ENCODE peak calls at places on chromosomes 1 and 21, in eight cellular contexts. One of them, this sample, is unnamed.

GRCh38 chr21:45994738-45995685 is 13.4 kb downstream of the COL6A1 start:
- DNase-seq in activated naive CD4-positive, alpha-beta T cell treated with anti-CD3 and anti-CD28 coated beads, Interleukin-2, amount 10 ng/mL, durations not matched to agents 7 days and 5 days: peak; percentile 16
- DNase-seq in stimulated activated CD4-positive, alpha-beta T cell treated with anti-CD3 and anti-CD28 coated beads, Interleukin-12 subunit alpha, Interleukin-12 subunit beta, amount 100 ng/mL, for 24 hours: no peak
- DNase-seq in endodermal cell: peak; percentile 39
- DNase-seq in CD8-positive, alpha-beta T cell: no peak
- DNase-seq in AG09309: no peak
- DNase-seq in stimulated activated CD8-positive, alpha-beta memory T cell treated with anti-CD3 and anti-CD28 coated beads, Interleukin-2, amount 100 ng/mL, for 1 hour: no peak
- DNase-seq in T-cell: no peak
- DNase-seq in this sample: no peak

GRCh38 chr1:26959722-26960624 is at the start of gene KDF1:
- DNase-seq in activated naive CD4-positive, alpha-beta T cell treated with anti-CD3 and anti-CD28 coated beads, Interleukin-2, amount 10 ng/mL, durations not matched to agents 7 days and 5 days: peak; percentile 69
- DNase-seq in stimulated activated CD4-positive, alpha-beta T cell treated with anti-CD3 and anti-CD28 coated beads, Interleukin-12 subunit alpha, Interleukin-12 subunit beta, amount 100 ng/mL, for 24 hours: no peak
- DNase-seq in endodermal cell: peak; percentile 96
- DNase-seq in CD8-positive, alpha-beta T cell: peak; percentile 59
- DNase-seq in AG09309: no peak
- DNase-seq in stimulated activated CD8-positive, alpha-beta memory T cell treated with anti-CD3 and anti-CD28 coated beads, Interleukin-2, amount 100 ng/mL, for 1 hour: peak; percentile 23
- DNase-seq in T-cell: peak; percentile 52
- DNase-seq in this sample: peak; percentile 18

GRCh38 chr1:29668761-29669487 is 432.6 kb downstream of the PTPRU start:
- DNase-seq in activated naive CD4-positive, alpha-beta T cell treated with anti-CD3 and anti-CD28 coated beads, Interleukin-2, amount 10 ng/mL, durations not matched to agents 7 days and 5 days: no peak
- DNase-seq in stimulated activated CD4-positive, alpha-beta T cell treated with anti-CD3 and anti-CD28 coated beads, Interleukin-12 subunit alpha, Interleukin-12 subunit beta, amount 100 ng/mL, for 24 hours: no peak
- DNase-seq in endodermal cell: peak; percentile 19
- DNase-seq in CD8-positive, alpha-beta T cell: no peak
- DNase-seq in AG09309: no peak
- DNase-seq in stimulated activated CD8-positive, alpha-beta memory T cell treated with anti-CD3 and anti-CD28 coated beads, Interleukin-2, amount 100 ng/mL, for 1 hour: no peak
- DNase-seq in T-cell: no peak
- DNase-seq in this sample: no peak

GRCh38 chr1:51313268-51313852 is 17.0 kb downstream of the TTC39A start:
- DNase-seq in activated naive CD4-positive, alpha-beta T cell treated with anti-CD3 and anti-CD28 coated beads, Interleukin-2, amount 10 ng/mL, durations not matched to agents 7 days and 5 days: no peak
- DNase-seq in stimulated activated CD4-positive, alpha-beta T cell treated with anti-CD3 and anti-CD28 coated beads, Interleukin-12 subunit alpha, Interleukin-12 subunit beta, amount 100 ng/mL, for 24 hours: no peak
- DNase-seq in endodermal cell: peak; percentile 84
- DNase-seq in CD8-positive, alpha-beta T cell: no peak
- DNase-seq in AG09309: no peak
- DNase-seq in stimulated activated CD8-positive, alpha-beta memory T cell treated with anti-CD3 and anti-CD28 coated beads, Interleukin-2, amount 100 ng/mL, for 1 hour: no peak
- DNase-seq in T-cell: no peak
- DNase-seq in this sample: no peak

GRCh38 chr1:19981507-19982312 is 2.3 kb upstream of the PLA2G2A start:
- DNase-seq in activated naive CD4-positive, alpha-beta T cell treated with anti-CD3 and anti-CD28 coated beads, Interleukin-2, amount 10 ng/mL, durations not matched to agents 7 days and 5 days: no peak
- DNase-seq in stimulated activated CD4-positive, alpha-beta T cell treated with anti-CD3 and anti-CD28 coated beads, Interleukin-12 subunit alpha, Interleukin-12 subunit beta, amount 100 ng/mL, for 24 hours: no peak
- DNase-seq in endodermal cell: no peak
- DNase-seq in CD8-positive, alpha-beta T cell: no peak
- DNase-seq in AG09309: no peak
- DNase-seq in stimulated activated CD8-positive, alpha-beta memory T cell treated with anti-CD3 and anti-CD28 coated beads, Interleukin-2, amount 100 ng/mL, for 1 hour: no peak
- DNase-seq in T-cell: no peak
- DNase-seq in this sample: no peak

GRCh38 chr1:3306583-3307285 is 147.7 kb upstream of the ARHGEF16 start:
- DNase-seq in activated naive CD4-positive, alpha-beta T cell treated with anti-CD3 and anti-CD28 coated beads, Interleukin-2, amount 10 ng/mL, durations not matched to agents 7 days and 5 days: no peak
- DNase-seq in stimulated activated CD4-positive, alpha-beta T cell treated with anti-CD3 and anti-CD28 coated beads, Interleukin-12 subunit alpha, Interleukin-12 subunit beta, amount 100 ng/mL, for 24 hours: no peak
- DNase-seq in endodermal cell: no peak
- DNase-seq in CD8-positive, alpha-beta T cell: no peak
- DNase-seq in AG09309: peak; percentile 86
- DNase-seq in stimulated activated CD8-positive, alpha-beta memory T cell treated with anti-CD3 and anti-CD28 coated beads, Interleukin-2, amount 100 ng/mL, for 1 hour: no peak
- DNase-seq in T-cell: no peak
- DNase-seq in this sample: no peak

GRCh38 chr21:38493549-38494253 is 4.6 kb downstream of the ERG start:
- DNase-seq in activated naive CD4-positive, alpha-beta T cell treated with anti-CD3 and anti-CD28 coated beads, Interleukin-2, amount 10 ng/mL, durations not matched to agents 7 days and 5 days: no peak
- DNase-seq in stimulated activated CD4-positive, alpha-beta T cell treated with anti-CD3 and anti-CD28 coated beads, Interleukin-12 subunit alpha, Interleukin-12 subunit beta, amount 100 ng/mL, for 24 hours: no peak
- DNase-seq in endodermal cell: no peak
- DNase-seq in CD8-positive, alpha-beta T cell: no peak
- DNase-seq in AG09309: no peak
- DNase-seq in stimulated activated CD8-positive, alpha-beta memory T cell treated with anti-CD3 and anti-CD28 coated beads, Interleukin-2, amount 100 ng/mL, for 1 hour: no peak
- DNase-seq in T-cell: no peak
- DNase-seq in this sample: no peak

GRCh38 chr1:101205457-101205856 is 31.4 kb upstream of the S1PR1 start:
- DNase-seq in activated naive CD4-positive, alpha-beta T cell treated with anti-CD3 and anti-CD28 coated beads, Interleukin-2, amount 10 ng/mL, durations not matched to agents 7 days and 5 days: no peak
- DNase-seq in stimulated activated CD4-positive, alpha-beta T cell treated with anti-CD3 and anti-CD28 coated beads, Interleukin-12 subunit alpha, Interleukin-12 subunit beta, amount 100 ng/mL, for 24 hours: no peak
- DNase-seq in endodermal cell: no peak
- DNase-seq in CD8-positive, alpha-beta T cell: no peak
- DNase-seq in AG09309: no peak
- DNase-seq in stimulated activated CD8-positive, alpha-beta memory T cell treated with anti-CD3 and anti-CD28 coated beads, Interleukin-2, amount 100 ng/mL, for 1 hour: no peak
- DNase-seq in T-cell: no peak
- DNase-seq in this sample: no peak

GRCh38 chr1:117616967-117617366 is 11.1 kb downstream of the TENT5C start:
- DNase-seq in activated naive CD4-positive, alpha-beta T cell treated with anti-CD3 and anti-CD28 coated beads, Interleukin-2, amount 10 ng/mL, durations not matched to agents 7 days and 5 days: no peak
- DNase-seq in stimulated activated CD4-positive, alpha-beta T cell treated with anti-CD3 and anti-CD28 coated beads, Interleukin-12 subunit alpha, Interleukin-12 subunit beta, amount 100 ng/mL, for 24 hours: no peak
- DNase-seq in endodermal cell: peak; percentile 2
- DNase-seq in CD8-positive, alpha-beta T cell: no peak
- DNase-seq in AG09309: no peak
- DNase-seq in stimulated activated CD8-positive, alpha-beta memory T cell treated with anti-CD3 and anti-CD28 coated beads, Interleukin-2, amount 100 ng/mL, for 1 hour: no peak
- DNase-seq in T-cell: no peak
- DNase-seq in this sample: no peak

GRCh38 chr1:212504171-212504803 is 71.6 kb downstream of the NENF start:
- DNase-seq in activated naive CD4-positive, alpha-beta T cell treated with anti-CD3 and anti-CD28 coated beads, Interleukin-2, amount 10 ng/mL, durations not matched to agents 7 days and 5 days: no peak
- DNase-seq in stimulated activated CD4-positive, alpha-beta T cell treated with anti-CD3 and anti-CD28 coated beads, Interleukin-12 subunit alpha, Interleukin-12 subunit beta, amount 100 ng/mL, for 24 hours: no peak
- DNase-seq in endodermal cell: no peak
- DNase-seq in CD8-positive, alpha-beta T cell: no peak
- DNase-seq in AG09309: no peak
- DNase-seq in stimulated activated CD8-positive, alpha-beta memory T cell treated with anti-CD3 and anti-CD28 coated beads, Interleukin-2, amount 100 ng/mL, for 1 hour: no peak
- DNase-seq in T-cell: no peak
- DNase-seq in this sample: no peak

GRCh38 chr1:38992450-38993111 is 1.5 kb downstream of the AKIRIN1 start:
- DNase-seq in activated naive CD4-positive, alpha-beta T cell treated with anti-CD3 and anti-CD28 coated beads, Interleukin-2, amount 10 ng/mL, durations not matched to agents 7 days and 5 days: no peak
- DNase-seq in stimulated activated CD4-positive, alpha-beta T cell treated with anti-CD3 and anti-CD28 coated beads, Interleukin-12 subunit alpha, Interleukin-12 subunit beta, amount 100 ng/mL, for 24 hours: no peak
- DNase-seq in endodermal cell: no peak
- DNase-seq in CD8-positive, alpha-beta T cell: no peak
- DNase-seq in AG09309: no peak
- DNase-seq in stimulated activated CD8-positive, alpha-beta memory T cell treated with anti-CD3 and anti-CD28 coated beads, Interleukin-2, amount 100 ng/mL, for 1 hour: no peak
- DNase-seq in T-cell: no peak
- DNase-seq in this sample: no peak

GRCh38 chr1:32775640-32776337 is 41.4 kb downstream of the YARS1 start:
- DNase-seq in activated naive CD4-positive, alpha-beta T cell treated with anti-CD3 and anti-CD28 coated beads, Interleukin-2, amount 10 ng/mL, durations not matched to agents 7 days and 5 days: no peak
- DNase-seq in stimulated activated CD4-positive, alpha-beta T cell treated with anti-CD3 and anti-CD28 coated beads, Interleukin-12 subunit alpha, Interleukin-12 subunit beta, amount 100 ng/mL, for 24 hours: no peak
- DNase-seq in endodermal cell: no peak
- DNase-seq in CD8-positive, alpha-beta T cell: no peak
- DNase-seq in AG09309: peak; percentile 32
- DNase-seq in stimulated activated CD8-positive, alpha-beta memory T cell treated with anti-CD3 and anti-CD28 coated beads, Interleukin-2, amount 100 ng/mL, for 1 hour: no peak
- DNase-seq in T-cell: no peak
- DNase-seq in this sample: no peak

GRCh38 chr1:205255941-205256780 is 28.4 kb downstream of the TMCC2 start:
- DNase-seq in activated naive CD4-positive, alpha-beta T cell treated with anti-CD3 and anti-CD28 coated beads, Interleukin-2, amount 10 ng/mL, durations not matched to agents 7 days and 5 days: peak; percentile 91
- DNase-seq in stimulated activated CD4-positive, alpha-beta T cell treated with anti-CD3 and anti-CD28 coated beads, Interleukin-12 subunit alpha, Interleukin-12 subunit beta, amount 100 ng/mL, for 24 hours: peak; percentile 70
- DNase-seq in endodermal cell: peak; percentile 97
- DNase-seq in CD8-positive, alpha-beta T cell: peak; percentile 85
- DNase-seq in AG09309: no peak
- DNase-seq in stimulated activated CD8-positive, alpha-beta memory T cell treated with anti-CD3 and anti-CD28 coated beads, Interleukin-2, amount 100 ng/mL, for 1 hour: peak; percentile 63
- DNase-seq in T-cell: peak; percentile 77
- DNase-seq in this sample: peak; percentile 93

GRCh38 chr1:195790514-195791168 is 817.6 kb downstream of the KCNT2 start:
- DNase-seq in activated naive CD4-positive, alpha-beta T cell treated with anti-CD3 and anti-CD28 coated beads, Interleukin-2, amount 10 ng/mL, durations not matched to agents 7 days and 5 days: no peak
- DNase-seq in stimulated activated CD4-positive, alpha-beta T cell treated with anti-CD3 and anti-CD28 coated beads, Interleukin-12 subunit alpha, Interleukin-12 subunit beta, amount 100 ng/mL, for 24 hours: no peak
- DNase-seq in endodermal cell: no peak
- DNase-seq in CD8-positive, alpha-beta T cell: no peak
- DNase-seq in AG09309: no peak
- DNase-seq in stimulated activated CD8-positive, alpha-beta memory T cell treated with anti-CD3 and anti-CD28 coated beads, Interleukin-2, amount 100 ng/mL, for 1 hour: no peak
- DNase-seq in T-cell: no peak
- DNase-seq in this sample: no peak

GRCh38 chr1:93585059-93585966 is 96.3 kb downstream of the BCAR3 start:
- DNase-seq in activated naive CD4-positive, alpha-beta T cell treated with anti-CD3 and anti-CD28 coated beads, Interleukin-2, amount 10 ng/mL, durations not matched to agents 7 days and 5 days: no peak
- DNase-seq in stimulated activated CD4-positive, alpha-beta T cell treated with anti-CD3 and anti-CD28 coated beads, Interleukin-12 subunit alpha, Interleukin-12 subunit beta, amount 100 ng/mL, for 24 hours: no peak
- DNase-seq in endodermal cell: peak; percentile 32
- DNase-seq in CD8-positive, alpha-beta T cell: no peak
- DNase-seq in AG09309: no peak
- DNase-seq in stimulated activated CD8-positive, alpha-beta memory T cell treated with anti-CD3 and anti-CD28 coated beads, Interleukin-2, amount 100 ng/mL, for 1 hour: no peak
- DNase-seq in T-cell: no peak
- DNase-seq in this sample: no peak

GRCh38 chr1:245156736-245157505 is 2.1 kb downstream of the KIF26B start:
- DNase-seq in activated naive CD4-positive, alpha-beta T cell treated with anti-CD3 and anti-CD28 coated beads, Interleukin-2, amount 10 ng/mL, durations not matched to agents 7 days and 5 days: no peak
- DNase-seq in stimulated activated CD4-positive, alpha-beta T cell treated with anti-CD3 and anti-CD28 coated beads, Interleukin-12 subunit alpha, Interleukin-12 subunit beta, amount 100 ng/mL, for 24 hours: no peak
- DNase-seq in endodermal cell: peak; percentile 76
- DNase-seq in CD8-positive, alpha-beta T cell: no peak
- DNase-seq in AG09309: no peak
- DNase-seq in stimulated activated CD8-positive, alpha-beta memory T cell treated with anti-CD3 and anti-CD28 coated beads, Interleukin-2, amount 100 ng/mL, for 1 hour: no peak
- DNase-seq in T-cell: no peak
- DNase-seq in this sample: no peak

GRCh38 chr1:201486158-201486557 is 17.2 kb upstream of the PHLDA3 start:
- DNase-seq in activated naive CD4-positive, alpha-beta T cell treated with anti-CD3 and anti-CD28 coated beads, Interleukin-2, amount 10 ng/mL, durations not matched to agents 7 days and 5 days: no peak
- DNase-seq in stimulated activated CD4-positive, alpha-beta T cell treated with anti-CD3 and anti-CD28 coated beads, Interleukin-12 subunit alpha, Interleukin-12 subunit beta, amount 100 ng/mL, for 24 hours: no peak
- DNase-seq in endodermal cell: no peak
- DNase-seq in CD8-positive, alpha-beta T cell: no peak
- DNase-seq in AG09309: no peak
- DNase-seq in stimulated activated CD8-positive, alpha-beta memory T cell treated with anti-CD3 and anti-CD28 coated beads, Interleukin-2, amount 100 ng/mL, for 1 hour: no peak
- DNase-seq in T-cell: no peak
- DNase-seq in this sample: no peak

GRCh38 chr1:56799605-56800398 is 19.4 kb downstream of the FYB2 start:
- DNase-seq in activated naive CD4-positive, alpha-beta T cell treated with anti-CD3 and anti-CD28 coated beads, Interleukin-2, amount 10 ng/mL, durations not matched to agents 7 days and 5 days: no peak
- DNase-seq in stimulated activated CD4-positive, alpha-beta T cell treated with anti-CD3 and anti-CD28 coated beads, Interleukin-12 subunit alpha, Interleukin-12 subunit beta, amount 100 ng/mL, for 24 hours: no peak
- DNase-seq in endodermal cell: no peak
- DNase-seq in CD8-positive, alpha-beta T cell: no peak
- DNase-seq in AG09309: peak; percentile 37
- DNase-seq in stimulated activated CD8-positive, alpha-beta memory T cell treated with anti-CD3 and anti-CD28 coated beads, Interleukin-2, amount 100 ng/mL, for 1 hour: no peak
- DNase-seq in T-cell: no peak
- DNase-seq in this sample: no peak

GRCh38 chr1:108609483-108610066 is 49.7 kb downstream of the EEIG2 start:
- DNase-seq in activated naive CD4-positive, alpha-beta T cell treated with anti-CD3 and anti-CD28 coated beads, Interleukin-2, amount 10 ng/mL, durations not matched to agents 7 days and 5 days: no peak
- DNase-seq in stimulated activated CD4-positive, alpha-beta T cell treated with anti-CD3 and anti-CD28 coated beads, Interleukin-12 subunit alpha, Interleukin-12 subunit beta, amount 100 ng/mL, for 24 hours: no peak
- DNase-seq in endodermal cell: no peak
- DNase-seq in CD8-positive, alpha-beta T cell: no peak
- DNase-seq in AG09309: no peak
- DNase-seq in stimulated activated CD8-positive, alpha-beta memory T cell treated with anti-CD3 and anti-CD28 coated beads, Interleukin-2, amount 100 ng/mL, for 1 hour: no peak
- DNase-seq in T-cell: no peak
- DNase-seq in this sample: no peak

GRCh38 chr1:1068374-1069060 is 5.6 kb downstream of the RNF223 start:
- DNase-seq in activated naive CD4-positive, alpha-beta T cell treated with anti-CD3 and anti-CD28 coated beads, Interleukin-2, amount 10 ng/mL, durations not matched to agents 7 days and 5 days: peak; percentile 78
- DNase-seq in stimulated activated CD4-positive, alpha-beta T cell treated with anti-CD3 and anti-CD28 coated beads, Interleukin-12 subunit alpha, Interleukin-12 subunit beta, amount 100 ng/mL, for 24 hours: no peak
- DNase-seq in endodermal cell: peak; percentile 84
- DNase-seq in CD8-positive, alpha-beta T cell: peak; percentile 46
- DNase-seq in AG09309: no peak
- DNase-seq in stimulated activated CD8-positive, alpha-beta memory T cell treated with anti-CD3 and anti-CD28 coated beads, Interleukin-2, amount 100 ng/mL, for 1 hour: no peak
- DNase-seq in T-cell: peak; percentile 72
- DNase-seq in this sample: no peak

GRCh38 chr1:51527144-51527543 is 8.1 kb upstream of the EPS15 start:
- DNase-seq in activated naive CD4-positive, alpha-beta T cell treated with anti-CD3 and anti-CD28 coated beads, Interleukin-2, amount 10 ng/mL, durations not matched to agents 7 days and 5 days: no peak
- DNase-seq in stimulated activated CD4-positive, alpha-beta T cell treated with anti-CD3 and anti-CD28 coated beads, Interleukin-12 subunit alpha, Interleukin-12 subunit beta, amount 100 ng/mL, for 24 hours: no peak
- DNase-seq in endodermal cell: no peak
- DNase-seq in CD8-positive, alpha-beta T cell: no peak
- DNase-seq in AG09309: no peak
- DNase-seq in stimulated activated CD8-positive, alpha-beta memory T cell treated with anti-CD3 and anti-CD28 coated beads, Interleukin-2, amount 100 ng/mL, for 1 hour: no peak
- DNase-seq in T-cell: no peak
- DNase-seq in this sample: no peak

GRCh38 chr1:227780101-227781044 is 35.1 kb upstream of the PRSS38 start:
- DNase-seq in activated naive CD4-positive, alpha-beta T cell treated with anti-CD3 and anti-CD28 coated beads, Interleukin-2, amount 10 ng/mL, durations not matched to agents 7 days and 5 days: peak; percentile 8
- DNase-seq in stimulated activated CD4-positive, alpha-beta T cell treated with anti-CD3 and anti-CD28 coated beads, Interleukin-12 subunit alpha, Interleukin-12 subunit beta, amount 100 ng/mL, for 24 hours: no peak
- DNase-seq in endodermal cell: peak; percentile 26
- DNase-seq in CD8-positive, alpha-beta T cell: peak; percentile 6
- DNase-seq in AG09309: no peak
- DNase-seq in stimulated activated CD8-positive, alpha-beta memory T cell treated with anti-CD3 and anti-CD28 coated beads, Interleukin-2, amount 100 ng/mL, for 1 hour: no peak
- DNase-seq in T-cell: no peak
- DNase-seq in this sample: no peak

GRCh38 chr1:232844791-232845190 is 39.6 kb downstream of the MAP10 start:
- DNase-seq in activated naive CD4-positive, alpha-beta T cell treated with anti-CD3 and anti-CD28 coated beads, Interleukin-2, amount 10 ng/mL, durations not matched to agents 7 days and 5 days: no peak
- DNase-seq in stimulated activated CD4-positive, alpha-beta T cell treated with anti-CD3 and anti-CD28 coated beads, Interleukin-12 subunit alpha, Interleukin-12 subunit beta, amount 100 ng/mL, for 24 hours: no peak
- DNase-seq in endodermal cell: no peak
- DNase-seq in CD8-positive, alpha-beta T cell: no peak
- DNase-seq in AG09309: no peak
- DNase-seq in stimulated activated CD8-positive, alpha-beta memory T cell treated with anti-CD3 and anti-CD28 coated beads, Interleukin-2, amount 100 ng/mL, for 1 hour: no peak
- DNase-seq in T-cell: no peak
- DNase-seq in this sample: no peak

GRCh38 chr1:31577515-31578191 is 1.3 kb downstream of the TINAGL1 start:
- DNase-seq in activated naive CD4-positive, alpha-beta T cell treated with anti-CD3 and anti-CD28 coated beads, Interleukin-2, amount 10 ng/mL, durations not matched to agents 7 days and 5 days: no peak
- DNase-seq in stimulated activated CD4-positive, alpha-beta T cell treated with anti-CD3 and anti-CD28 coated beads, Interleukin-12 subunit alpha, Interleukin-12 subunit beta, amount 100 ng/mL, for 24 hours: no peak
- DNase-seq in endodermal cell: peak; percentile 54
- DNase-seq in CD8-positive, alpha-beta T cell: no peak
- DNase-seq in AG09309: no peak
- DNase-seq in stimulated activated CD8-positive, alpha-beta memory T cell treated with anti-CD3 and anti-CD28 coated beads, Interleukin-2, amount 100 ng/mL, for 1 hour: no peak
- DNase-seq in T-cell: no peak
- DNase-seq in this sample: no peak

GRCh38 chr1:156025873-156026272 is 5.1 kb upstream of the SSR2 start:
- DNase-seq in activated naive CD4-positive, alpha-beta T cell treated with anti-CD3 and anti-CD28 coated beads, Interleukin-2, amount 10 ng/mL, durations not matched to agents 7 days and 5 days: peak; percentile 57
- DNase-seq in stimulated activated CD4-positive, alpha-beta T cell treated with anti-CD3 and anti-CD28 coated beads, Interleukin-12 subunit alpha, Interleukin-12 subunit beta, amount 100 ng/mL, for 24 hours: no peak
- DNase-seq in endodermal cell: peak; percentile 91
- DNase-seq in CD8-positive, alpha-beta T cell: peak; percentile 17
- DNase-seq in AG09309: no peak
- DNase-seq in stimulated activated CD8-positive, alpha-beta memory T cell treated with anti-CD3 and anti-CD28 coated beads, Interleukin-2, amount 100 ng/mL, for 1 hour: peak; percentile 1
- DNase-seq in T-cell: peak; percentile 7
- DNase-seq in this sample: peak; percentile 67

GRCh38 chr1:206935491-206936067 is 10.7 kb downstream of the PIGR start:
- DNase-seq in activated naive CD4-positive, alpha-beta T cell treated with anti-CD3 and anti-CD28 coated beads, Interleukin-2, amount 10 ng/mL, durations not matched to agents 7 days and 5 days: peak; percentile 74
- DNase-seq in stimulated activated CD4-positive, alpha-beta T cell treated with anti-CD3 and anti-CD28 coated beads, Interleukin-12 subunit alpha, Interleukin-12 subunit beta, amount 100 ng/mL, for 24 hours: no peak
- DNase-seq in endodermal cell: peak; percentile 94
- DNase-seq in CD8-positive, alpha-beta T cell: peak; percentile 45
- DNase-seq in AG09309: no peak
- DNase-seq in stimulated activated CD8-positive, alpha-beta memory T cell treated with anti-CD3 and anti-CD28 coated beads, Interleukin-2, amount 100 ng/mL, for 1 hour: no peak
- DNase-seq in T-cell: no peak
- DNase-seq in this sample: peak; percentile 79

GRCh38 chr1:238485062-238485905 is 594.6 kb upstream of the ZP4 start:
- DNase-seq in activated naive CD4-positive, alpha-beta T cell treated with anti-CD3 and anti-CD28 coated beads, Interleukin-2, amount 10 ng/mL, durations not matched to agents 7 days and 5 days: no peak
- DNase-seq in stimulated activated CD4-positive, alpha-beta T cell treated with anti-CD3 and anti-CD28 coated beads, Interleukin-12 subunit alpha, Interleukin-12 subunit beta, amount 100 ng/mL, for 24 hours: no peak
- DNase-seq in endodermal cell: peak; percentile 83
- DNase-seq in CD8-positive, alpha-beta T cell: no peak
- DNase-seq in AG09309: peak; percentile 78
- DNase-seq in stimulated activated CD8-positive, alpha-beta memory T cell treated with anti-CD3 and anti-CD28 coated beads, Interleukin-2, amount 100 ng/mL, for 1 hour: no peak
- DNase-seq in T-cell: no peak
- DNase-seq in this sample: no peak

GRCh38 chr21:16241500-16241963 is 511.8 kb downstream of the USP25 start:
- DNase-seq in activated naive CD4-positive, alpha-beta T cell treated with anti-CD3 and anti-CD28 coated beads, Interleukin-2, amount 10 ng/mL, durations not matched to agents 7 days and 5 days: no peak
- DNase-seq in stimulated activated CD4-positive, alpha-beta T cell treated with anti-CD3 and anti-CD28 coated beads, Interleukin-12 subunit alpha, Interleukin-12 subunit beta, amount 100 ng/mL, for 24 hours: no peak
- DNase-seq in endodermal cell: peak; percentile 88
- DNase-seq in CD8-positive, alpha-beta T cell: no peak
- DNase-seq in AG09309: no peak
- DNase-seq in stimulated activated CD8-positive, alpha-beta memory T cell treated with anti-CD3 and anti-CD28 coated beads, Interleukin-2, amount 100 ng/mL, for 1 hour: no peak
- DNase-seq in T-cell: no peak
- DNase-seq in this sample: peak; percentile 71

GRCh38 chr1:41672173-41672572 is 187.7 kb upstream of the EDN2 start:
- DNase-seq in activated naive CD4-positive, alpha-beta T cell treated with anti-CD3 and anti-CD28 coated beads, Interleukin-2, amount 10 ng/mL, durations not matched to agents 7 days and 5 days: no peak
- DNase-seq in stimulated activated CD4-positive, alpha-beta T cell treated with anti-CD3 and anti-CD28 coated beads, Interleukin-12 subunit alpha, Interleukin-12 subunit beta, amount 100 ng/mL, for 24 hours: no peak
- DNase-seq in endodermal cell: no peak
- DNase-seq in CD8-positive, alpha-beta T cell: no peak
- DNase-seq in AG09309: peak; percentile 32
- DNase-seq in stimulated activated CD8-positive, alpha-beta memory T cell treated with anti-CD3 and anti-CD28 coated beads, Interleukin-2, amount 100 ng/mL, for 1 hour: no peak
- DNase-seq in T-cell: no peak
- DNase-seq in this sample: peak; percentile 63

GRCh38 chr1:58883037-58883887 is 99.4 kb upstream of the JUN start:
- DNase-seq in activated naive CD4-positive, alpha-beta T cell treated with anti-CD3 and anti-CD28 coated beads, Interleukin-2, amount 10 ng/mL, durations not matched to agents 7 days and 5 days: no peak
- DNase-seq in stimulated activated CD4-positive, alpha-beta T cell treated with anti-CD3 and anti-CD28 coated beads, Interleukin-12 subunit alpha, Interleukin-12 subunit beta, amount 100 ng/mL, for 24 hours: no peak
- DNase-seq in endodermal cell: no peak
- DNase-seq in CD8-positive, alpha-beta T cell: no peak
- DNase-seq in AG09309: peak; percentile 90
- DNase-seq in stimulated activated CD8-positive, alpha-beta memory T cell treated with anti-CD3 and anti-CD28 coated beads, Interleukin-2, amount 100 ng/mL, for 1 hour: no peak
- DNase-seq in T-cell: no peak
- DNase-seq in this sample: peak; percentile 50

GRCh38 chr1:104874044-104874443 is 1124.3 kb downstream of the AMY1C start:
- DNase-seq in activated naive CD4-positive, alpha-beta T cell treated with anti-CD3 and anti-CD28 coated beads, Interleukin-2, amount 10 ng/mL, durations not matched to agents 7 days and 5 days: no peak
- DNase-seq in stimulated activated CD4-positive, alpha-beta T cell treated with anti-CD3 and anti-CD28 coated beads, Interleukin-12 subunit alpha, Interleukin-12 subunit beta, amount 100 ng/mL, for 24 hours: no peak
- DNase-seq in endodermal cell: no peak
- DNase-seq in CD8-positive, alpha-beta T cell: no peak
- DNase-seq in AG09309: no peak
- DNase-seq in stimulated activated CD8-positive, alpha-beta memory T cell treated with anti-CD3 and anti-CD28 coated beads, Interleukin-2, amount 100 ng/mL, for 1 hour: no peak
- DNase-seq in T-cell: no peak
- DNase-seq in this sample: no peak

GRCh38 chr1:64936958-64937357 is 29.4 kb downstream of the JAK1 start:
- DNase-seq in activated naive CD4-positive, alpha-beta T cell treated with anti-CD3 and anti-CD28 coated beads, Interleukin-2, amount 10 ng/mL, durations not matched to agents 7 days and 5 days: no peak
- DNase-seq in stimulated activated CD4-positive, alpha-beta T cell treated with anti-CD3 and anti-CD28 coated beads, Interleukin-12 subunit alpha, Interleukin-12 subunit beta, amount 100 ng/mL, for 24 hours: no peak
- DNase-seq in endodermal cell: no peak
- DNase-seq in CD8-positive, alpha-beta T cell: no peak
- DNase-seq in AG09309: no peak
- DNase-seq in stimulated activated CD8-positive, alpha-beta memory T cell treated with anti-CD3 and anti-CD28 coated beads, Interleukin-2, amount 100 ng/mL, for 1 hour: no peak
- DNase-seq in T-cell: no peak
- DNase-seq in this sample: no peak

GRCh38 chr1:65147424-65148177 is 402 bp upstream of the AK4 start:
- DNase-seq in activated naive CD4-positive, alpha-beta T cell treated with anti-CD3 and anti-CD28 coated beads, Interleukin-2, amount 10 ng/mL, durations not matched to agents 7 days and 5 days: peak; percentile 70
- DNase-seq in stimulated activated CD4-positive, alpha-beta T cell treated with anti-CD3 and anti-CD28 coated beads, Interleukin-12 subunit alpha, Interleukin-12 subunit beta, amount 100 ng/mL, for 24 hours: no peak
- DNase-seq in endodermal cell: peak; percentile 83
- DNase-seq in CD8-positive, alpha-beta T cell: no peak
- DNase-seq in AG09309: no peak
- DNase-seq in stimulated activated CD8-positive, alpha-beta memory T cell treated with anti-CD3 and anti-CD28 coated beads, Interleukin-2, amount 100 ng/mL, for 1 hour: no peak
- DNase-seq in T-cell: peak; percentile 3
- DNase-seq in this sample: no peak

GRCh38 chr21:26964379-26964778 is 2.5 kb downstream of the ADAMTS5 start:
- DNase-seq in activated naive CD4-positive, alpha-beta T cell treated with anti-CD3 and anti-CD28 coated beads, Interleukin-2, amount 10 ng/mL, durations not matched to agents 7 days and 5 days: no peak
- DNase-seq in stimulated activated CD4-positive, alpha-beta T cell treated with anti-CD3 and anti-CD28 coated beads, Interleukin-12 subunit alpha, Interleukin-12 subunit beta, amount 100 ng/mL, for 24 hours: no peak
- DNase-seq in endodermal cell: peak; percentile 88
- DNase-seq in CD8-positive, alpha-beta T cell: no peak
- DNase-seq in AG09309: no peak
- DNase-seq in stimulated activated CD8-positive, alpha-beta memory T cell treated with anti-CD3 and anti-CD28 coated beads, Interleukin-2, amount 100 ng/mL, for 1 hour: no peak
- DNase-seq in T-cell: no peak
- DNase-seq in this sample: no peak

This sample was measured in NT2/D1.